ENCODE peak calls at places on chromosomes 6 and 20, in six cellular contexts. U is neural crest cell; X is hippocampal formation; N is NT2/D1; E is activated naive CD4-positive, alpha-beta T cell; S is activated CD8-positive, alpha-beta memory T cell treated with anti-CD3 and anti-CD28 coated beads for 4 hours. O is an unnamed sample.

GRCh38 chr6:152316024-152316423 is 321.1 kb downstream of the SYNE1 start:
- DNase-seq in X (no peak), N (no peak), U (no peak), E (no peak), S (no peak), O (no peak)

GRCh38 chr6:163836916-163837660 is 422.6 kb downstream of the QKI start:
- DNase-seq in U (no peak), E (no peak), S (no peak), N (no peak), X (peak), O (no peak)

GRCh38 chr6:35718354-35718695 is 18.5 kb upstream of the ARMC12 start:
- DNase-seq in E (no peak), X (no peak), N (no peak), S (no peak), U (no peak), O (no peak)

GRCh38 chr6:55980627-55981211 is 105.3 kb upstream of the BMP5 start:
- DNase-seq in U (peak), E (no peak), N (peak), X (peak), S (no peak), O (peak)

GRCh38 chr6:34566830-34567546 is 10.9 kb upstream of the SPDEF start:
- DNase-seq in S (no peak), N (no peak), U (no peak), X (no peak), E (no peak), O (no peak)

GRCh38 chr6:113595921-113596376 is 261.2 kb upstream of the MARCKS start:
- DNase-seq in E (no peak), U (no peak), S (no peak), X (no peak), N (no peak), O (no peak)

GRCh38 chr6:54118117-54118516 is 6.9 kb downstream of the MLIP start:
- DNase-seq in X (no peak), S (no peak), N (no peak), E (no peak), U (no peak), O (no peak)

GRCh38 chr6:155022726-155023125 is 27.6 kb downstream of the TIAM2 start:
- DNase-seq in N (no peak), U (no peak), S (no peak), X (no peak), E (no peak), O (no peak)

GRCh38 chr6:151239603-151240035 is at the start of gene AKAP12:
- DNase-seq in U (no peak), S (no peak), N (peak), X (no peak), E (no peak), O (no peak)

GRCh38 chr6:16722616-16723015 is 38.6 kb downstream of the ATXN1 start:
- DNase-seq in N (no peak), U (no peak), E (no peak), S (no peak), X (no peak), O (no peak)

GRCh38 chr20:61965606-61966491 is 99.8 kb downstream of the TAF4 start:
- DNase-seq in U (no peak), S (no peak), N (no peak), E (no peak), X (no peak), O (no peak)

GRCh38 chr6:148313483-148313882 is 29.2 kb upstream of the SASH1 start:
- DNase-seq in X (no peak), E (no peak), S (no peak), U (no peak), N (no peak), O (no peak)

GRCh38 chr20:23946206-23946605 is 42.4 kb downstream of the GGTLC1 start:
- DNase-seq in E (no peak), S (no peak), U (no peak), N (no peak), X (no peak), O (no peak)

GRCh38 chr20:6157345-6157744 is 34.5 kb upstream of the FERMT1 start:
- DNase-seq in X (no peak), N (no peak), S (no peak), U (no peak), E (no peak), O (no peak)

GRCh38 chr6:137811121-137811911 is 55.7 kb upstream of the TNFAIP3 start:
- DNase-seq in S (peak), N (no peak), E (peak), X (no peak), U (no peak), O (no peak)

GRCh38 chr20:62454936-62455673 is 20.7 kb downstream of the GATA5 start:
- DNase-seq in S (no peak), E (no peak), X (no peak), U (no peak), N (no peak), O (no peak)

GRCh38 chr6:132830236-132830799 is 15.9 kb downstream of the RPS12 start:
- DNase-seq in U (no peak), E (no peak), X (peak), S (no peak), N (no peak), O (peak)

GRCh38 chr6:128139519-128139918 is 238.7 kb upstream of the THEMIS start:
- DNase-seq in U (no peak), E (no peak), N (no peak), X (no peak), S (no peak), O (no peak)

GRCh38 chr6:42520786-42521607 is 42.8 kb upstream of the UBR2 start:
- DNase-seq in S (no peak), X (no peak), N (no peak), E (no peak), U (no peak), O (no peak)

GRCh38 chr6:16947461-16948159 is 154.2 kb upstream of the STMND1 start:
- DNase-seq in E (no peak), U (no peak), N (no peak), X (peak), S (no peak), O (no peak)

GRCh38 chr6:162032620-162033019 is 694.9 kb downstream of the PRKN start:
- DNase-seq in U (no peak), N (no peak), E (no peak), S (no peak), X (no peak), O (no peak)

GRCh38 chr20:58710481-58711265 is 18.1 kb downstream of the NPEPL1 start:
- DNase-seq in E (no peak), X (no peak), S (no peak), N (no peak), U (no peak), O (no peak)

GRCh38 chr20:1840865-1841553 is 54.2 kb upstream of the SIRPA start:
- DNase-seq in E (no peak), S (no peak), N (no peak), U (no peak), X (no peak), O (no peak)

GRCh38 chr6:111551521-111552231 is 54.0 kb downstream of the TRAF3IP2 start:
- DNase-seq in U (no peak), E (no peak), S (no peak), N (no peak), X (no peak), O (no peak)

GRCh38 chr20:38049800-38050199 is 16.3 kb downstream of the RPRD1B start:
- DNase-seq in N (no peak), S (no peak), U (no peak), X (no peak), E (no peak), O (no peak)

GRCh38 chr20:32839982-32840285 is 18.8 kb upstream of the EFCAB8 start:
- DNase-seq in N (no peak), X (no peak), U (no peak), E (no peak), S (no peak), O (no peak)

GRCh38 chr6:136726837-136727557 is 65.3 kb downstream of the MAP3K5 start:
- DNase-seq in S (no peak), N (no peak), X (no peak), U (no peak), E (no peak), O (no peak)

GRCh38 chr20:22529150-22530019 is 55.0 kb downstream of the FOXA2 start:
- DNase-seq in S (no peak), E (no peak), N (no peak), X (no peak), U (no peak), O (no peak)

GRCh38 chr6:122806290-122806689 is 17.2 kb downstream of the SMPDL3A start:
- DNase-seq in E (no peak), X (no peak), U (no peak), N (no peak), S (no peak), O (no peak)

GRCh38 chr20:56624786-56625681 is 4.1 kb upstream of the TFAP2C start:
- DNase-seq in U (no peak), N (no peak), E (no peak), S (no peak), X (no peak), O (no peak)

GRCh38 chr20:36281785-36282380 is 24.3 kb upstream of the DLGAP4 start:
- DNase-seq in U (no peak), E (no peak), X (no peak), S (no peak), N (no peak), O (no peak)

GRCh38 chr20:3577366-3577765 is 85.8 kb downstream of the GFRA4 start:
- DNase-seq in N (no peak), S (no peak), E (no peak), X (no peak), U (no peak), O (no peak)